ENCODE peak calls at places on chromosome 10, in five cellular contexts. D, P, L, I and K are unnamed samples.
A peak's percentile ranks its signal among the peaks of the same experiment; 100 is the strongest.

GRCh38 chr10:78336402-78336791 is 302.7 kb downstream of the RPS24 start:
- DNase-seq in D (peak; percentile 27), P (peak; percentile 37), L (no peak), I (no peak), K (peak; percentile 97)

GRCh38 chr10:52198540-52198939 is 115.5 kb upstream of the DKK1 start:
- DNase-seq in P (no peak), I (no peak), L (no peak), D (no peak), K (peak; percentile 6)

GRCh38 chr10:37263304-37263703 is 137.9 kb downstream of the ANKRD30A start:
- DNase-seq in P (no peak), L (no peak), I (no peak), D (no peak), K (no peak)

GRCh38 chr10:18226336-18226735 is 86.1 kb downstream of the CACNB2 start:
- DNase-seq in L (no peak), D (no peak), I (no peak), P (no peak), K (no peak)

GRCh38 chr10:110512461-110513187 is 14.9 kb downstream of the DUSP5 start:
- DNase-seq in P (no peak), D (no peak), I (no peak), L (no peak), K (peak; percentile 77)

GRCh38 chr10:97771055-97771811 is 566 bp downstream of the SFRP5 start:
- DNase-seq in I (no peak), L (no peak), P (no peak), D (no peak), K (peak; percentile 11)

GRCh38 chr10:93458821-93459257 is 23.3 kb downstream of the MYOF start:
- DNase-seq in L (no peak), P (no peak), D (no peak), I (no peak), K (peak; percentile 100)

GRCh38 chr10:44575601-44576380 is 190.9 kb upstream of the CXCL12 start:
- DNase-seq in D (no peak), L (no peak), I (no peak), P (no peak), K (no peak)

GRCh38 chr10:73743905-73744689 is at the start of gene SEC24C:
- DNase-seq in L (peak; percentile 76), P (peak; percentile 95), I (peak; percentile 86), D (peak; percentile 98), K (peak; percentile 94)

GRCh38 chr10:73908853-73909611 is 1.9 kb upstream of the PLAU start:
- DNase-seq in P (peak; percentile 60), D (no peak), L (no peak), I (no peak), K (peak; percentile 93)

GRCh38 chr10:20877986-20878979 is 18.8 kb downstream of the NEBL start:
- DNase-seq in P (no peak), L (no peak), I (no peak), D (no peak), K (no peak)

GRCh38 chr10:111598433-111599059 is 521.7 kb downstream of the ADRA2A start:
- DNase-seq in I (peak; percentile 23), D (peak; percentile 31), L (no peak), P (peak; percentile 54), K (peak; percentile 80)

GRCh38 chr10:80357000-80357803 is 621 bp downstream of the DYDC2 start:
- DNase-seq in D (peak; percentile 39), P (no peak), L (no peak), I (no peak), K (no peak)

GRCh38 chr10:50469778-50470193 is 154.0 kb downstream of the SGMS1 start:
- DNase-seq in I (no peak), D (no peak), L (no peak), P (no peak), K (peak; percentile 51)

GRCh38 chr10:121352456-121352855 is 245.8 kb downstream of the FGFR2 start:
- DNase-seq in D (no peak), I (no peak), L (no peak), P (no peak), K (no peak)

GRCh38 chr10:115827650-115828049 is 445.4 kb downstream of the GFRA1 start:
- DNase-seq in L (no peak), I (no peak), P (no peak), D (no peak), K (no peak)